ENCODE peak calls at places on chromosome 13, in four cellular contexts. O is DND-41, G is GM23248, Q is HCT116. T is an unnamed sample.

GRCh38 chr13:50969691-50970090 is 60.1 kb downstream of the RNASEH2B start:
- DNase-seq in Q (no peak), G (no peak), O (peak; percentile 31), T (no peak)

GRCh38 chr13:25992076-25992475 is 59.7 kb downstream of the SHISA2 start:
- DNase-seq in O (no peak), Q (no peak), G (no peak), T (no peak)

GRCh38 chr13:43246382-43246781 is 223.0 kb downstream of the DNAJC15 start:
- DNase-seq in O (peak; percentile 38), G (no peak), Q (no peak), T (no peak)

GRCh38 chr13:67230774-67231480 is 791 bp upstream of the PCDH9 start:
- DNase-seq in O (peak; percentile 59), G (peak; percentile 72), Q (no peak), T (no peak)

GRCh38 chr13:90968510-90968909 is 379.0 kb upstream of the MIR17HG start:
- DNase-seq in Q (peak; percentile 4), O (peak; percentile 5), G (peak; percentile 40), T (peak; percentile 18)

GRCh38 chr13:36026556-36026955 is 104.6 kb downstream of the DCLK1 start:
- DNase-seq in O (no peak), G (peak; percentile 13), Q (no peak), T (no peak)

GRCh38 chr13:28750187-28751045 is 31.6 kb upstream of the SLC46A3 start:
- DNase-seq in Q (no peak), G (peak; percentile 20), O (no peak), T (no peak)

GRCh38 chr13:73803997-73804396 is 330.2 kb downstream of the KLF12 start:
- DNase-seq in G (peak; percentile 59), Q (no peak), O (no peak), T (no peak)

GRCh38 chr13:98576963-98577822 is at the start of gene STK24:
- DNase-seq in Q (no peak), O (peak; percentile 64), G (peak; percentile 88), T (no peak)

GRCh38 chr13:31749929-31750328 is 10.6 kb downstream of the RXFP2 start:
- DNase-seq in O (no peak), Q (no peak), G (peak; percentile 94), T (no peak)

GRCh38 chr13:107574517-107575215 is 640.7 kb downstream of the LIG4 start:
- DNase-seq in Q (no peak), O (no peak), G (no peak), T (no peak)

GRCh38 chr13:21638319-21639282 is 32.3 kb upstream of the FGF9 start:
- DNase-seq in O (peak; percentile 25), Q (no peak), G (peak; percentile 29), T (no peak)

DNA sequence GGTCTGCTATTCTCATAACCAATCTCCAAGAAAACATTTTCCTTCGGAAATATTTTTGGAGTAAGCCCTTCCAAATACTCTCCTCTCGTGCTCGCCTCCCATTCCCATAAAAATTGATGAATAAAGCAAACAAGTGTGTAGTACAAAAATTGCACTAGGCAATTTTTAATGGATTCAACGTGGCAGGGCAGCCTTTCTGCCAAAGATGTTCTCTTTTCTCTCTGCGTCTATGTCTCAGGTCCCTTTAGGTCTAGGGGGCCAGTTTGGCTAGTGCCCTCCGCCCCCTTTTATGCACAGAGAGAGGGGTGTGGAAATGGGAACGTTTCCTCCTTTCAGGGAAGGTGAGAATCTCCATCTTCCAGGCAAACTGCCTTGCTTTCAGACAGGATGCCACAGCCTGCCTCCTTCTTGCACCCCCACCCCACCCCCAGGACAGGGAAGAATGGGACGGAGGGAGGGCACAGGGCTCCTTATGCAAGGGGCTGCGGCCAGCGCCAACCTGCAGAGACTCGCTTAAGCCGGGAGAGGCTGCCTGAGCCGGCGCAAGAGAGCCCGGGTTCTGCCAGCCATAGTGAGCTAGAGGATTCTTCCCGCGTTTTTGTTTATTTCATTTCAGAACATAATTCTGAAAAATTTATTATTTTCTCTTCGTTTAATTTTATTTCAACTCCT is 2.7 kb upstream of the ZIC2 start:
- DNase-seq in Q (no peak), O (no peak), G (no peak), T (no peak)
- TF ChIP-seq EZH2 in Q (no peak), O (no peak), G (peak; percentile 90), T (no peak)

GRCh38 chr13:40875583-40875982 is 86.2 kb downstream of the SLC25A15 start:
- DNase-seq in O (no peak), G (no peak), Q (no peak), T (no peak)

GRCh38 chr13:40875048-40875447 is 85.6 kb downstream of the SLC25A15 start:
- DNase-seq in Q (no peak), O (no peak), G (peak; percentile 4), T (no peak)

GRCh38 chr13:40878321-40878720 is 88.9 kb downstream of the SLC25A15 start:
- DNase-seq in O (no peak), Q (no peak), G (no peak), T (no peak)

GRCh38 chr13:40874138-40874776 is 84.8 kb downstream of the SLC25A15 start:
- DNase-seq in G (no peak), O (no peak), Q (no peak), T (no peak)

GRCh38 chr13:40876020-40876738 is 86.8 kb downstream of the SLC25A15 start:
- DNase-seq in G (no peak), Q (no peak), O (no peak), T (no peak)
- H3K9me3 ChIP-seq in G (no peaks in the 10 kb centered on the region), Q (peaks cover 23% of the 10 kb centered on the region), O (peaks cover 70% of the 10 kb centered on the region), T (peaks cover 4% of the 10 kb centered on the region)

GRCh38 chr13:46154136-46154854 is 27.7 kb downstream of the LCP1 start:
- DNase-seq in Q (no peak), G (no peak), O (no peak), T (no peak)
- H3K36me3 ChIP-seq in Q (no peaks in the 10 kb centered on the region), G (no peaks in the 10 kb centered on the region), O (peaks cover 96% of the 10 kb centered on the region), T (peaks cover 39% of the 10 kb centered on the region)

DNA sequence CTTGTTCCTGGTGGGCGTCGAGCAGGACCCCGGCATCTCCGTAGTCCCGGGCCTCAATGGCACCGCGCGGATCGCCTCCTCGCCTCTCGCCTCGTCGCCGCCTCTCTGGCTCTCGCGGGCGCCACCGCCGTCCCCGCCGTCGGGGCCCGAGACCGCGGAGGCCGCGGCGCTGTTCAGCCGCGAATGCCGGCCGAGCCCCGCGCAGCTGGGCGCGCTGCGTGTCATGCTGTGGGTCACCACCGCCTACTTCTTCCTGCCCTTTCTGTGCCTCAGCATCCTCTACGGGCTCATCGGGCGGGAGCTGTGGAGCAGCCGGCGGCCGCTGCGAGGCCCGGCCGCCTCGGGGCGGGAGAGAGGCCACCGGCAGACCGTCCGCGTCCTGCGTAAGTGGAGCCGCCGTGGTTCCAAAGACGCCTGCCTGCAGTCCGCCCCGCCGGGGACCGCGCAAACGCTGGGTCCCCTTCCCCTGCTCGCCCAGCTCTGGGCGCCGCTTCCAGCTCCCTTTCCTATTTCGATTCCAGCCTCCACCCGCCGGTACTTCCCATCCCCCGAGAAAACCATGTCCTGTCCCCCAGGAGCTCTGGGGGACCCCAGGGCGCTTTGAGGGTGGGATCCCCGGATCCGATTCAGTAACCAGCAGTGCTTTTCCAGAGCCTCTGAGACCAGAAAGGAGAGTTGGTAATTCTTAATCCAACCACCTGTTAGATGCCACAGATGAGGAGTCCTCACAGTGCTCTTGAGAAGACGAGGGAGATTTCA is 897 bp downstream of the MLNR start:
- DNase-seq in Q (no peak), O (no peak), G (peak; percentile 53), T (no peak)
- TF ChIP-seq EZH2 in Q (no peak), O (no peak), G (peak; percentile 66), T (no peak)

DNA sequence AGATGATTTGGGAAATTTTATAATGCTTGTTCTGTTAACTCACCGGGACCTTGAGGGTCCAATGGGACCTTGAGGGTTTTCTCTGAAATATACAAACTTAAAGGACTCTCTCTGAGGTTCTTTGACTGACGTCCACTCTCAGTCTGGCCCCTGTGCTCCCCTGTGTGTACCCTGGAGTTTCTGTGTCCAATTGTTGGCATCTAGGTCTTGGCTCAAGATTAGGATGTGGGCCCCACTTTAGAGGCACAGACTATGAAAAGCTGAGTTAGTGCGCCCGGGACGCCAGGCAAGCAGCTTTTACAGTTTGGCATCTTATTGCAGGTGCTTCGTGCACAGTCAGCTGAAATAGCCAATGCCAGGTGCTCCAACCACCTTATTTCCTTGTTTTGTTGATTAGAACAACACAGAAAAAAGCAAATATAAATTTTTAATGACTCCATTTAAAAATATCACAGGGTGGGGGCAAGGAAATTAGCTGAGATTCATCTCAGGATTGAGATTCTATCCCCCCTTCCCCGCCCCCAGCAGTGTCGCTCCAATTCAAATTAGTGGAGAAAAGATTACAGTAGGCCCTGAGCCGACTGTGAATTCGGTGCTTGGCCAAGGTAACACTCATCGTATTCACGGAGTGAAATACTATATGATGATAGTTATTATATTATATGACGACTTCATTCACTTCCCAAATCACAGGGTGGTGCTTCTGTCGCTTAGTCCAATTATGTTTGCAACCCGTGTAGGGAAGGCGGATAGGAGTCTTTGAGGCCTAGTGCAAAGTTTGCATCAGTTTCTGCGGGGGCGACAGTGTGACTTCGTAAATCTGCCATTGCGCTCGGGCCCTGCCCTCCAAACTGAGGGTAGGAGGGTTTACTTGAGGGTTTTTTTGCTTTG is 4.3 kb downstream of the SOX1 start:
- DNase-seq in O (no peak), Q (no peak), G (no peak), T (no peak)
- H3K9me3 ChIP-seq in O (no peaks in the 10 kb centered on the region), Q (no peaks in the 10 kb centered on the region), G (no peaks in the 10 kb centered on the region), T (no peaks in the 10 kb centered on the region)

GRCh38 chr13:45007225-45007624 is 17.9 kb downstream of the GPALPP1 start:
- DNase-seq in Q (no peak), G (no peak), O (no peak), T (no peak)

GRCh38 chr13:45004096-45004495 is 14.8 kb downstream of the GPALPP1 start:
- DNase-seq in Q (no peak), G (no peak), O (no peak), T (no peak)

GRCh38 chr13:45007823-45008222 is 18.5 kb downstream of the GPALPP1 start:
- DNase-seq in Q (no peak), G (no peak), O (no peak), T (no peak)

GRCh38 chr13:45003417-45003816 is 14.1 kb downstream of the GPALPP1 start:
- DNase-seq in Q (no peak), G (no peak), O (no peak), T (no peak)
- H3K36me3 ChIP-seq in Q (peaks cover 3% of the 10 kb centered on the region), G (peaks cover 15% of the 10 kb centered on the region), O (peaks cover 57% of the 10 kb centered on the region), T (peaks cover 20% of the 10 kb centered on the region)

GRCh38 chr13:20127563-20128458 is 33.0 kb downstream of the GJA3 start:
- DNase-seq in Q (no peak), G (peak; percentile 76), O (peak; percentile 12), T (no peak)
- TF ChIP-seq EZH2 in Q (no peak), G (no peak), O (no peak), T (no peak)

T was measured in SK-N-MC.